ENCODE peak calls at places on chromosomes 3 and 15, in five cellular contexts. One of them, this sample, is unnamed.

GRCh38 chr3:151308089-151308488 is 8.5 kb downstream of the GPR87 start:
- DNase-seq in endodermal cell: no peak
- DNase-seq in breast epithelium: no peak
- DNase-seq in body of pancreas: no peak
- DNase-seq in prostate gland: no peak
- DNase-seq in this sample: no peak

GRCh38 chr3:54427501-54427900 is 305.1 kb downstream of the CACNA2D3 start:
- DNase-seq in prostate gland: no peak
- DNase-seq in endodermal cell: no peak
- DNase-seq in breast epithelium: no peak
- DNase-seq in body of pancreas: no peak
- DNase-seq in this sample: no peak

GRCh38 chr3:2770451-2770850 is 339.7 kb downstream of the IL5RA start:
- DNase-seq in breast epithelium: no peak
- DNase-seq in body of pancreas: no peak
- DNase-seq in endodermal cell: peak; percentile 47
- DNase-seq in prostate gland: no peak
- DNase-seq in this sample: no peak

GRCh38 chr3:78893161-78893560 is 874.6 kb downstream of the ROBO1 start:
- DNase-seq in breast epithelium: no peak
- DNase-seq in body of pancreas: no peak
- DNase-seq in endodermal cell: no peak
- DNase-seq in prostate gland: no peak
- DNase-seq in this sample: no peak

GRCh38 chr15:67006089-67007065 is 59.0 kb upstream of the SMAD3 start:
- DNase-seq in prostate gland: no peak
- DNase-seq in body of pancreas: no peak
- DNase-seq in breast epithelium: no peak
- DNase-seq in endodermal cell: no peak
- DNase-seq in this sample: no peak

GRCh38 chr3:71780430-71780829 is 4.5 kb downstream of the PROK2 start:
- DNase-seq in body of pancreas: no peak
- DNase-seq in endodermal cell: peak; percentile 68
- DNase-seq in breast epithelium: no peak
- DNase-seq in prostate gland: no peak
- DNase-seq in this sample: no peak

GRCh38 chr3:137249311-137249940 is 291.6 kb downstream of the IL20RB start:
- DNase-seq in prostate gland: no peak
- DNase-seq in body of pancreas: no peak
- DNase-seq in breast epithelium: no peak
- DNase-seq in endodermal cell: no peak
- DNase-seq in this sample: no peak

GRCh38 chr3:195895078-195895899 is 13.1 kb downstream of the TNK2 start:
- DNase-seq in breast epithelium: peak; percentile 56
- DNase-seq in body of pancreas: peak; percentile 64
- DNase-seq in prostate gland: no peak
- DNase-seq in endodermal cell: peak; percentile 84
- DNase-seq in this sample: peak; percentile 83

GRCh38 chr3:149589332-149589731 is 68.5 kb downstream of the WWTR1 start:
- DNase-seq in prostate gland: no peak
- DNase-seq in body of pancreas: no peak
- DNase-seq in breast epithelium: no peak
- DNase-seq in endodermal cell: no peak
- DNase-seq in this sample: no peak

GRCh38 chr15:45794768-45795486 is 160.1 kb downstream of the SQOR start:
- DNase-seq in body of pancreas: no peak
- DNase-seq in endodermal cell: no peak
- DNase-seq in prostate gland: no peak
- DNase-seq in breast epithelium: no peak
- DNase-seq in this sample: no peak

GRCh38 chr3:149437286-149437685 is 37.2 kb upstream of the TM4SF4 start:
- DNase-seq in body of pancreas: no peak
- DNase-seq in breast epithelium: no peak
- DNase-seq in prostate gland: no peak
- DNase-seq in endodermal cell: no peak
- DNase-seq in this sample: no peak

GRCh38 chr3:128052831-128053419 is 688 bp downstream of the SEC61A1 start:
- DNase-seq in body of pancreas: no peak
- DNase-seq in breast epithelium: no peak
- DNase-seq in endodermal cell: no peak
- DNase-seq in prostate gland: no peak
- DNase-seq in this sample: no peak

GRCh38 chr15:23866832-23867231 is 179.7 kb upstream of the NDN start:
- DNase-seq in prostate gland: no peak
- DNase-seq in body of pancreas: no peak
- DNase-seq in endodermal cell: no peak
- DNase-seq in breast epithelium: no peak
- DNase-seq in this sample: no peak

GRCh38 chr3:27326211-27326948 is 42.8 kb downstream of the NEK10 start:
- DNase-seq in body of pancreas: no peak
- DNase-seq in breast epithelium: no peak
- DNase-seq in prostate gland: no peak
- DNase-seq in endodermal cell: no peak
- DNase-seq in this sample: no peak

GRCh38 chr3:21292971-21293370 is 458.0 kb downstream of the ZNF385D start:
- DNase-seq in breast epithelium: no peak
- DNase-seq in endodermal cell: no peak
- DNase-seq in prostate gland: no peak
- DNase-seq in body of pancreas: no peak
- DNase-seq in this sample: no peak

GRCh38 chr3:29333520-29333919 is 52.6 kb downstream of the RBMS3 start:
- DNase-seq in prostate gland: no peak
- DNase-seq in breast epithelium: no peak
- DNase-seq in body of pancreas: no peak
- DNase-seq in endodermal cell: no peak
- DNase-seq in this sample: no peak

GRCh38 chr15:80850941-80851451 is 71.8 kb downstream of the CEMIP start:
- DNase-seq in endodermal cell: no peak
- DNase-seq in breast epithelium: no peak
- DNase-seq in body of pancreas: no peak
- DNase-seq in prostate gland: no peak
- DNase-seq in this sample: no peak

GRCh38 chr15:47384316-47384715 is 333.0 kb upstream of the SEMA6D start:
- DNase-seq in prostate gland: no peak
- DNase-seq in breast epithelium: no peak
- DNase-seq in body of pancreas: no peak
- DNase-seq in endodermal cell: no peak
- DNase-seq in this sample: peak; percentile 51

GRCh38 chr3:150385296-150386242 is 22.5 kb upstream of the TSC22D2 start:
- DNase-seq in breast epithelium: no peak
- DNase-seq in body of pancreas: no peak
- DNase-seq in prostate gland: no peak
- DNase-seq in endodermal cell: no peak
- DNase-seq in this sample: no peak

GRCh38 chr3:114712728-114713492 is 419.1 kb downstream of the TIGIT start:
- DNase-seq in breast epithelium: no peak
- DNase-seq in body of pancreas: no peak
- DNase-seq in endodermal cell: no peak
- DNase-seq in prostate gland: no peak
- DNase-seq in this sample: no peak

GRCh38 chr3:70703305-70704102 is 391.1 kb upstream of the MDFIC2 start:
- DNase-seq in body of pancreas: no peak
- DNase-seq in prostate gland: peak; percentile 67
- DNase-seq in endodermal cell: no peak
- DNase-seq in breast epithelium: peak; percentile 69
- DNase-seq in this sample: no peak

GRCh38 chr3:49469037-49469875 is 811 bp upstream of the DAG1 start:
- DNase-seq in prostate gland: peak; percentile 57
- DNase-seq in body of pancreas: peak; percentile 73
- DNase-seq in endodermal cell: peak; percentile 90
- DNase-seq in breast epithelium: peak; percentile 64
- DNase-seq in this sample: peak; percentile 92

GRCh38 chr15:23912191-23912590 is 225.1 kb upstream of the NDN start:
- DNase-seq in endodermal cell: peak; percentile 85
- DNase-seq in breast epithelium: no peak
- DNase-seq in prostate gland: no peak
- DNase-seq in body of pancreas: peak; percentile 14
- DNase-seq in this sample: no peak

GRCh38 chr3:141960731-141961130 is 84.3 kb downstream of the ATP1B3 start:
- DNase-seq in prostate gland: no peak
- DNase-seq in body of pancreas: no peak
- DNase-seq in endodermal cell: no peak
- DNase-seq in breast epithelium: no peak
- DNase-seq in this sample: no peak

GRCh38 chr3:141959921-141960554 is 83.6 kb downstream of the ATP1B3 start:
- DNase-seq in breast epithelium: no peak
- DNase-seq in endodermal cell: no peak
- DNase-seq in prostate gland: no peak
- DNase-seq in body of pancreas: no peak
- DNase-seq in this sample: no peak

GRCh38 chr3:141963301-141963700 is 86.9 kb downstream of the ATP1B3 start:
- DNase-seq in body of pancreas: no peak
- DNase-seq in endodermal cell: no peak
- DNase-seq in prostate gland: no peak
- DNase-seq in breast epithelium: no peak
- DNase-seq in this sample: no peak

GRCh38 chr3:141955163-141955562 is 78.7 kb downstream of the ATP1B3 start:
- DNase-seq in breast epithelium: no peak
- DNase-seq in endodermal cell: no peak
- DNase-seq in prostate gland: no peak
- DNase-seq in body of pancreas: no peak
- DNase-seq in this sample: no peak

DNA sequence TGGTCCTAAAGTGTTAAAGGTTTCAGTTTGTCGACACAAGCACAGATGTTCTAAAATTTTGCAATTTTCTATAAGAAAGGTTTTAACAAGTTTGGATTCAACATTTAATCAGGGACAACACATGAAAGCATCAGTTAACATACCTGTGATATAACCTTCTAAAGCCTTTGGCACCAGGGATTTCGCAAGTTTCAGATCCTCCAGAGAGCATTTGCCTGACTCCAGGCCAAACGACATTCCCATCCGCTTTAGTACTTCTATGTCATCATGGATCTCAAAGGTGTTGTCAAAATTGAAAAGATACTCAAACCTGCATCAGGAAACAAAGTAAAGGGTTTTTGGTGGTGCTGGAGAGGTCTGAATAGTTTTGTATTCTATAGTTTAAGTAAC is 83.1 kb downstream of the ATP1B3 start:
- DNase-seq in prostate gland: no peak
- DNase-seq in breast epithelium: no peak
- DNase-seq in body of pancreas: no peak
- DNase-seq in endodermal cell: no peak
- DNase-seq in this sample: no peak
- H3K27ac ChIP-seq in prostate gland: no peak overlapping the region
- H3K27ac ChIP-seq in breast epithelium: peak overlapping the region; percentile 48
- H3K27ac ChIP-seq in body of pancreas: no peak overlapping the region
- H3K27ac ChIP-seq in endodermal cell: no peak overlapping the region
- H3K27ac ChIP-seq in this sample: no peak overlapping the region

GRCh38 chr15:32721594-32721993 is 3.8 kb downstream of the GREM1 start:
- DNase-seq in breast epithelium: no peak
- DNase-seq in body of pancreas: no peak
- DNase-seq in prostate gland: no peak
- DNase-seq in endodermal cell: no peak
- DNase-seq in this sample: no peak
- H3K4me3 ChIP-seq in breast epithelium: no peak overlapping the region
- H3K4me3 ChIP-seq in body of pancreas: no peak overlapping the region
- H3K4me3 ChIP-seq in prostate gland: no peak overlapping the region
- H3K4me3 ChIP-seq in endodermal cell: no peak overlapping the region
- H3K4me3 ChIP-seq in this sample: no peak overlapping the region

DNA sequence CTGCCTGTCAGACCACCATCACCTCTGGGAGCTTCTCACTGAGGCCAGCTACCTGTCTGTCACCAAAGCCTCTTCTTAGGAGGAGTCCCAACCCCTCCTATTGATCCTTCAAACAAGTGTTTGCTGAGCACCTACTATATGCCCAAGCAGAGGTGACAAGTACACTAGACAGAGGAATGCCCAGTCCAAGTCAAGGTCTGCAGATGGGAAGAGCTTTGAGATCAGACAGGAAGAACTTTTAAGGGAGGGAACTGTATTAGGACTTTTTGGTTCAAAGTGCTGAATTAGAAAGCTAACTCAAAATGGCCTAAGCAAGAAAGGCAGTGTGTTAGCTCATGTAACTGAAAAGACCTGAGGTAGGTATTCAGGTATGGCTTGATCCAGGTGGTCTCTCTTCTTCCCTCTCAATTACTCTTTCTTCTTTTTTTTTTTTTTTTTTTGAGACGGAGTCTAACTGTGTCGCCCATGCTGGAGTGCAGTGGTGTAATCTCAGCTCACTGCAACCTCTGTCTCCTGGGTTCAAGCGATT is 3.6 kb upstream of the RAD18 start:
- DNase-seq in prostate gland: no peak
- DNase-seq in breast epithelium: no peak
- DNase-seq in body of pancreas: no peak
- DNase-seq in endodermal cell: no peak
- DNase-seq in this sample: no peak
- H3K4me1 ChIP-seq in prostate gland: peaks cover 18% of the 10 kb centered on the region
- H3K4me1 ChIP-seq in breast epithelium: peaks cover 6% of the 10 kb centered on the region
- H3K4me1 ChIP-seq in body of pancreas: peaks cover 13% of the 10 kb centered on the region
- H3K4me1 ChIP-seq in endodermal cell: no peaks in the 10 kb centered on the region
- H3K4me1 ChIP-seq in this sample: peaks cover 3% of the 10 kb centered on the region

DNA sequence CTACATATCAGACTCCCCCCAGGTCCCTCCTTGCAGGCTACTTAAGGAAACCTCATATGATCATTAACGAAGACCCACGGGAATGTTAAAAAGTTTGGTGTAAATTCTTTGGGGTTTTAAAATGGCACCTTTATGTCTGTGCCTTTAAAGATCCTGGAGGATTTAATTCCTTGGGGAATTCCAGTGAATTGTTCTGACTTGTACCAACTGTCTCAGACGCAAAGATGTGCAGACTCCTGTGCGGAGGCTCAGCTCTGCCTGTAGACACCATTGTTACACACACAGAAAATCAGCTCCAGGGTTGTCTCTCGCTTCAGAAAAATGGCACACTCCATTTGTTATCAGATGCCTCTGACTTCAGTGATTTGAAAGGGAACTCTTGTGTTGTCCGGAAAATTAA is 414.4 kb upstream of the CFAP20DC start:
- DNase-seq in endodermal cell: no peak
- DNase-seq in breast epithelium: no peak
- DNase-seq in body of pancreas: no peak
- DNase-seq in prostate gland: no peak
- DNase-seq in this sample: no peak
- H3K27ac ChIP-seq in endodermal cell: no peak overlapping the region
- H3K27ac ChIP-seq in breast epithelium: no peak overlapping the region
- H3K27ac ChIP-seq in body of pancreas: no peak overlapping the region
- H3K27ac ChIP-seq in prostate gland: no peak overlapping the region
- H3K27ac ChIP-seq in this sample: no peak overlapping the region

GRCh38 chr15:70475439-70475781 is 287.9 kb downstream of the UACA start:
- DNase-seq in body of pancreas: no peak
- DNase-seq in endodermal cell: no peak
- DNase-seq in breast epithelium: no peak
- DNase-seq in prostate gland: no peak
- DNase-seq in this sample: no peak
- H3K4me3 ChIP-seq in body of pancreas: no peak overlapping the region
- H3K4me3 ChIP-seq in endodermal cell: no peak overlapping the region
- H3K4me3 ChIP-seq in breast epithelium: peak overlapping the region; percentile 29
- H3K4me3 ChIP-seq in prostate gland: no peak overlapping the region
- H3K4me3 ChIP-seq in this sample: no peak overlapping the region

GRCh38 chr3:81291586-81291985 is 469.9 kb downstream of the GBE1 start:
- DNase-seq in endodermal cell: no peak
- DNase-seq in body of pancreas: no peak
- DNase-seq in prostate gland: no peak
- DNase-seq in breast epithelium: no peak
- DNase-seq in this sample: no peak
- H3K4me1 ChIP-seq in endodermal cell: no peaks in the 10 kb centered on the region
- H3K4me1 ChIP-seq in body of pancreas: no peaks in the 10 kb centered on the region
- H3K4me1 ChIP-seq in prostate gland: no peaks in the 10 kb centered on the region
- H3K4me1 ChIP-seq in breast epithelium: no peaks in the 10 kb centered on the region
- H3K4me1 ChIP-seq in this sample: no peaks in the 10 kb centered on the region

This sample was measured in right cardiac atrium.